ENCODE peak calls at places on chromosomes 5 and 9, in four cellular contexts. D is stimulated activated CD4-positive, alpha-beta T cell treated with anti-CD3 and anti-CD28 coated beads, Interleukin-2, amount 100 ng/mL, for 48 hours; L is NCI-H774; Y is NCI-H187 treated with DMSO at 0.1 percent for 48 hours. R is an unnamed sample.

GRCh38 chr9:16100596-16101091 is 547.8 kb downstream of the CCDC171 start:
- DNase-seq in L (no peak), D (no peak), Y (no peak), R (no peak)

GRCh38 chr5:106303911-106304310 is 1366.8 kb downstream of the EFNA5 start:
- DNase-seq in L (no peak), D (no peak), Y (no peak), R (no peak)

GRCh38 chr9:38708759-38709158 is 11.2 kb downstream of the FAM240B start:
- DNase-seq in Y (no peak), L (no peak), D (no peak), R (no peak)

GRCh38 chr5:150508828-150509227 is 897 bp downstream of the NDST1 start:
- DNase-seq in D (no peak), Y (no peak), L (no peak), R (no peak)

GRCh38 chr5:23631283-23632045 is 124.1 kb downstream of the PRDM9 start:
- DNase-seq in L (no peak), D (no peak), Y (no peak), R (no peak)

GRCh38 chr5:1526151-1526631 is 2.4 kb upstream of the LPCAT1 start:
- DNase-seq in D (no peak), L (no peak), Y (no peak), R (no peak)

GRCh38 chr9:92607773-92608172 is 62.2 kb downstream of the IPPK start:
- DNase-seq in L (peak), D (no peak), Y (peak), R (no peak)

GRCh38 chr9:114275246-114275994 is 47.5 kb upstream of the ORM1 start:
- DNase-seq in D (no peak), Y (no peak), L (no peak), R (no peak)

GRCh38 chr9:34403554-34404380 is 27.1 kb upstream of the MYORG start:
- DNase-seq in Y (peak), L (peak), D (peak), R (peak)

GRCh38 chr9:74497750-74498615 is 848 bp downstream of the RORB start:
- DNase-seq in D (no peak), L (no peak), Y (no peak), R (no peak)

GRCh38 chr5:136036293-136036911 is 7.6 kb downstream of the TGFBI start:
- DNase-seq in D (no peak), Y (no peak), L (no peak), R (no peak)

GRCh38 chr5:123874600-123875201 is 362.7 kb downstream of the CSNK1G3 start:
- DNase-seq in D (no peak), Y (no peak), L (peak), R (no peak)

GRCh38 chr5:78806544-78806943 is 158.0 kb upstream of the LHFPL2 start:
- DNase-seq in L (no peak), D (no peak), Y (no peak), R (no peak)

GRCh38 chr5:76819851-76820280 is 1.0 kb downstream of the F2RL1 start:
- DNase-seq in Y (no peak), D (no peak), L (no peak), R (no peak)

GRCh38 chr5:61604626-61605025 is 272.6 kb downstream of the ZSWIM6 start:
- DNase-seq in Y (no peak), L (no peak), D (no peak), R (no peak)

GRCh38 chr9:126682928-126683697 is 69.4 kb downstream of the LMX1B start:
- DNase-seq in L (no peak), D (no peak), Y (no peak), R (no peak)